ENCODE peak calls at places on chromosomes 11 and 22, in four cellular contexts. One of them, this sample, is unnamed.

GRCh38 chr22:23984430-23984829 is 4.5 kb downstream of the GSTT2 start:
- DNase-seq in GM13976: no peak
- DNase-seq in OCI-LY7: peak; percentile 64
- DNase-seq in GM20000: peak; percentile 29
- DNase-seq in this sample: no peak

GRCh38 chr11:66543263-66544107 is 2.4 kb downstream of the ZDHHC24 start:
- DNase-seq in GM13976: peak; percentile 76
- DNase-seq in OCI-LY7: peak; percentile 95
- DNase-seq in GM20000: peak; percentile 77
- DNase-seq in this sample: peak; percentile 86

GRCh38 chr11:2853997-2854560 is 31.5 kb downstream of the CDKN1C start:
- DNase-seq in GM13976: no peak
- DNase-seq in OCI-LY7: no peak
- DNase-seq in GM20000: no peak
- DNase-seq in this sample: peak; percentile 12

GRCh38 chr22:17167486-17167885 is 8.4 kb upstream of the HDHD5 start:
- DNase-seq in GM13976: no peak
- DNase-seq in OCI-LY7: no peak
- DNase-seq in GM20000: no peak
- DNase-seq in this sample: no peak

GRCh38 chr11:134025086-134025437 is 43.8 kb upstream of the JAM3 start:
- DNase-seq in GM13976: no peak
- DNase-seq in OCI-LY7: no peak
- DNase-seq in GM20000: no peak
- DNase-seq in this sample: no peak

GRCh38 chr22:29751139-29751538 is 15.7 kb downstream of the ZMAT5 start:
- DNase-seq in GM13976: no peak
- DNase-seq in OCI-LY7: peak; percentile 12
- DNase-seq in GM20000: no peak
- DNase-seq in this sample: peak; percentile 41

GRCh38 chr11:15602042-15602441 is 487.3 kb downstream of the INSC start:
- DNase-seq in GM13976: no peak
- DNase-seq in OCI-LY7: no peak
- DNase-seq in GM20000: no peak
- DNase-seq in this sample: no peak

GRCh38 chr11:86814775-86815174 is 14.4 kb downstream of the PRSS23 start:
- DNase-seq in GM13976: no peak
- DNase-seq in OCI-LY7: no peak
- DNase-seq in GM20000: no peak
- DNase-seq in this sample: no peak

GRCh38 chr11:44319552-44320288 is 9.8 kb upstream of the ALX4 start:
- DNase-seq in GM13976: no peak
- DNase-seq in OCI-LY7: no peak
- DNase-seq in GM20000: no peak
- DNase-seq in this sample: no peak

GRCh38 chr11:123374622-123374968 is 55.5 kb upstream of the GRAMD1B start:
- DNase-seq in GM13976: no peak
- DNase-seq in OCI-LY7: no peak
- DNase-seq in GM20000: no peak
- DNase-seq in this sample: no peak

GRCh38 chr22:29947410-29948387 is 64.7 kb downstream of the MTMR3 start:
- DNase-seq in GM13976: no peak
- DNase-seq in OCI-LY7: no peak
- DNase-seq in GM20000: no peak
- DNase-seq in this sample: no peak

GRCh38 chr11:3341298-3341697 is 37.6 kb downstream of the ZNF195 start:
- DNase-seq in GM13976: peak; percentile 68
- DNase-seq in OCI-LY7: peak; percentile 62
- DNase-seq in GM20000: peak; percentile 55
- DNase-seq in this sample: peak; percentile 88

GRCh38 chr22:24409707-24410106 is 17.7 kb upstream of the ADORA2A start:
- DNase-seq in GM13976: no peak
- DNase-seq in OCI-LY7: no peak
- DNase-seq in GM20000: no peak
- DNase-seq in this sample: no peak

GRCh38 chr11:19711911-19712280 is 741 bp upstream of the NAV2 start:
- DNase-seq in GM13976: peak; percentile 17
- DNase-seq in OCI-LY7: no peak
- DNase-seq in GM20000: peak; percentile 15
- DNase-seq in this sample: peak; percentile 63

GRCh38 chr11:2949920-2950319 is 20.7 kb upstream of the PHLDA2 start:
- DNase-seq in GM13976: no peak
- DNase-seq in OCI-LY7: no peak
- DNase-seq in GM20000: no peak
- DNase-seq in this sample: no peak

GRCh38 chr11:17381156-17381555 is 7.3 kb downstream of the KCNJ11 start:
- DNase-seq in GM13976: no peak
- DNase-seq in OCI-LY7: no peak
- DNase-seq in GM20000: no peak
- DNase-seq in this sample: no peak

GRCh38 chr11:12386309-12386708 is 8.9 kb downstream of the PARVA start:
- DNase-seq in GM13976: no peak
- DNase-seq in OCI-LY7: no peak
- DNase-seq in GM20000: no peak
- DNase-seq in this sample: no peak

GRCh38 chr11:74322667-74323066 is 11.2 kb upstream of the P4HA3 start:
- DNase-seq in GM13976: no peak
- DNase-seq in OCI-LY7: no peak
- DNase-seq in GM20000: no peak
- DNase-seq in this sample: no peak

GRCh38 chr11:121557348-121557747 is 104.6 kb upstream of the SORL1-AS1 start:
- DNase-seq in GM13976: peak; percentile 45
- DNase-seq in OCI-LY7: no peak
- DNase-seq in GM20000: peak; percentile 54
- DNase-seq in this sample: peak; percentile 49

DNA sequence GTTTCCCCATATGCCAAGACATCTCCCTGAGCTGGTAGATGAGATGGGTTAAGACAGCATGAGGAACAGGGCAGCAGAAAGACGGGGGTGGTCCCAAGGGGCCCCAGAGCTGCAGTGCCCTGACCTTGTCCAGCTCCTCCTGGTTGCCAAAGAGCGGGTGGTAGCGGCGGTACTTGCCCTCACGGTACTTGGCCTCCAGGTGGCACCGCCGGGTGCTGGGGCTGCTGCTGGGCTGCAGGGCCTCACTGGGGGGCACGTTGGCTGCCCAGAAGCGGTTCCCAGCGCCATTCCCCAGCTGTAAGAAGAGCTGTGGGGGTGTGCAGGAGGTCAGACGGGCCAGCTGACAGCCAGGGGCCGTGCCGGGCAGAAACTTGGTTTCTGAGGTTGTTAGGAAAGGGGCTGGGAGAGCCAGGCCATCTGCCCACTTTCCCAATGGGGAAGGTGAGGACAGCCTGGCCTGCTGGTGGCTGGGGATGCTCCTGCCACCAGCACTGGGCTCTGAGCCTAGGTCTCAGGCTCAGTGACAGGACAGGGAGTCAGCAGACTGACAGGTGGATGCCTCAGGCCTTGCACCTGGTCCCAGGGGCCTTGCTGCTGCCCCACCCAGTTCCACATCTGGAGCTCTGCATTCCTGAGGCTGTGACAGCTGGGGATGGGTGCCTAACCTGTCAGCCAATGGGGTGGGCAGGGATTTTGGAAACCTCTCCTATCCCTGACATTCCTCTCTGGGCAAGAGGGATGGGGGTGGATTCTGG is 30.0 kb upstream of the PDE2A start:
- DNase-seq in GM13976: no peak
- DNase-seq in OCI-LY7: no peak
- DNase-seq in GM20000: no peak
- DNase-seq in this sample: no peak
- TF ChIP-seq CTCF in GM13976: no peak
- TF ChIP-seq CTCF in OCI-LY7: peak; percentile 42
- TF ChIP-seq CTCF in GM20000: no peak
- TF ChIP-seq CTCF in this sample: no peak

DNA sequence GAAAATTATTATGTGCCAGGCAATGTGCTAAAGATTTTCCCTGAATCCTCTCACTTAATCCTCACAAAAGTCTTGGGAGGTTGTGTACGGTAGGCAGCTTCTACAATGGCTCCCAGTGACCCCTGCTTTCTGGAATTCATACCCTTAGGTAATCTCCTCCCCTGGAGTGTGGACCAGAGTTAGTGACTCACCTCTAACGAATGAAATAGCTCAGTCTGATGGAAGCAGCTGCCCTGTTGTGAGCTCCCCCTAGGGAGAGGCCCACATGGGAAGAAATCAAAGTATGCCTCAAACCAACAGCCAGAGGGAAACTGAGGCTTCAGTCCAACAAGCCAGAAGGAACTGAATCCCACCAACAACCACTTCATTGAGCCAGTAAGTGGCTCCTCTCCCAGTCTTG is 99.0 kb upstream of the ISX start:
- DNase-seq in GM13976: no peak
- DNase-seq in OCI-LY7: no peak
- DNase-seq in GM20000: no peak
- DNase-seq in this sample: no peak
- TF ChIP-seq CTCF in GM13976: no peak
- TF ChIP-seq CTCF in OCI-LY7: no peak
- TF ChIP-seq CTCF in GM20000: no peak
- TF ChIP-seq CTCF in this sample: no peak

GRCh38 chr11:114296979-114297372 is 777 bp downstream of the NNMT start:
- DNase-seq in GM13976: no peak
- DNase-seq in OCI-LY7: no peak
- DNase-seq in GM20000: no peak
- DNase-seq in this sample: no peak

GRCh38 chr11:114298701-114299090 is 2.5 kb downstream of the NNMT start:
- DNase-seq in GM13976: no peak
- DNase-seq in OCI-LY7: no peak
- DNase-seq in GM20000: no peak
- DNase-seq in this sample: no peak

GRCh38 chr11:114297806-114298700 is 1.9 kb downstream of the NNMT start:
- DNase-seq in GM13976: no peak
- DNase-seq in OCI-LY7: no peak
- DNase-seq in GM20000: no peak
- DNase-seq in this sample: no peak

GRCh38 chr11:114295676-114296081 is 520 bp upstream of the NNMT start:
- DNase-seq in GM13976: no peak
- DNase-seq in OCI-LY7: no peak
- DNase-seq in GM20000: no peak
- DNase-seq in this sample: no peak

DNA sequence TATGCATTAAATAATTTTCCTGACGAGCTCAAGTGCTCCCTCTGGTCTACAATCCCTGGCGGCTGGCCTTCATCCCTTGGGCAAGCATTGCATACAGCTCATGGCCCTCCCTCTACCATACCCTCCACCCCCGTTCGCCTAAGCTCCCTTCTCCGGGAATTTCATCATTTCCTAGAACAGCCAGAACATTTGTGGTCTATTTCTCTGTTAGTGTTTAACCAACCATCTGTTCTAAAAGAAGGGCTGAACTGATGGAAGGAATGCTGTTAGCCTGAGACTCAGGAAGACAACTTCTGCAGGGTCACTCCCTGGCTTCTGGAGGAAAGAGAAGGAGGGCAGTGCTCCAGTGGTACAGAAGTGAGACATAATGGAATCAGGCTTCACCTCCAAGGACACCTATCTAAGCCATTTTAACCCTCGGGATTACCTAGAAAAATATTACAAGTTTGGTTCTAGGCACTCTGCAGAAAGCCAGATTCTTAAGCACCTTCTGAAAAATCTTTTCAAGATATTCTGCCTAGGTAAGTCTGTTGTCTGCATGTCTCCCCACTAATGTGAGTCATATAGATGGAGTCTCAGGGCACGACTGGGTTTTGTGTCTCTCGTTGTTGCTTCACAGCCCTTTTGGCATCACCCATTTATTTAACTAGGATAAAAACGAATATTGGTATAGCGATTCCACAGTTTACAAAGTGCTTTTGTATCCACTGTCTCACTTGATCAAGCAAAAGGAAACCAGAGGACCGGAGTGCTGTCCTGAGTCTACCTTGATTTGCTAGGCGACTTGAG is at the start of gene NNMT:
- DNase-seq in GM13976: no peak
- DNase-seq in OCI-LY7: no peak
- DNase-seq in GM20000: no peak
- DNase-seq in this sample: no peak
- TF ChIP-seq CTCF in GM13976: no peak
- TF ChIP-seq CTCF in OCI-LY7: no peak
- TF ChIP-seq CTCF in GM20000: no peak
- TF ChIP-seq CTCF in this sample: no peak

GRCh38 chr11:103326070-103326794 is 217.0 kb downstream of the DYNC2H1 start:
- DNase-seq in GM13976: peak; percentile 61
- DNase-seq in OCI-LY7: peak; percentile 51
- DNase-seq in GM20000: peak; percentile 48
- DNase-seq in this sample: peak; percentile 30
- TF ChIP-seq CTCF in GM13976: peak; percentile 70
- TF ChIP-seq CTCF in OCI-LY7: peak; percentile 85
- TF ChIP-seq CTCF in GM20000: peak; percentile 75
- TF ChIP-seq CTCF in this sample: peak; percentile 63

GRCh38 chr22:39349506-39349966 is 255 bp upstream of the SYNGR1 start:
- DNase-seq in GM13976: peak; percentile 77
- DNase-seq in OCI-LY7: peak; percentile 81
- DNase-seq in GM20000: peak; percentile 87
- DNase-seq in this sample: peak; percentile 49

GRCh38 chr22:39352301-39352867 is 2.6 kb downstream of the SYNGR1 start:
- DNase-seq in GM13976: no peak
- DNase-seq in OCI-LY7: no peak
- DNase-seq in GM20000: no peak
- DNase-seq in this sample: no peak

GRCh38 chr22:39349967-39350802 is at the start of gene SYNGR1:
- DNase-seq in GM13976: no peak
- DNase-seq in OCI-LY7: peak; percentile 18
- DNase-seq in GM20000: no peak
- DNase-seq in this sample: peak; percentile 15

GRCh38 chr22:39351689-39352214 is 2.0 kb downstream of the SYNGR1 start:
- DNase-seq in GM13976: peak; percentile 39
- DNase-seq in OCI-LY7: peak; percentile 60
- DNase-seq in GM20000: no peak
- DNase-seq in this sample: peak; percentile 10

DNA sequence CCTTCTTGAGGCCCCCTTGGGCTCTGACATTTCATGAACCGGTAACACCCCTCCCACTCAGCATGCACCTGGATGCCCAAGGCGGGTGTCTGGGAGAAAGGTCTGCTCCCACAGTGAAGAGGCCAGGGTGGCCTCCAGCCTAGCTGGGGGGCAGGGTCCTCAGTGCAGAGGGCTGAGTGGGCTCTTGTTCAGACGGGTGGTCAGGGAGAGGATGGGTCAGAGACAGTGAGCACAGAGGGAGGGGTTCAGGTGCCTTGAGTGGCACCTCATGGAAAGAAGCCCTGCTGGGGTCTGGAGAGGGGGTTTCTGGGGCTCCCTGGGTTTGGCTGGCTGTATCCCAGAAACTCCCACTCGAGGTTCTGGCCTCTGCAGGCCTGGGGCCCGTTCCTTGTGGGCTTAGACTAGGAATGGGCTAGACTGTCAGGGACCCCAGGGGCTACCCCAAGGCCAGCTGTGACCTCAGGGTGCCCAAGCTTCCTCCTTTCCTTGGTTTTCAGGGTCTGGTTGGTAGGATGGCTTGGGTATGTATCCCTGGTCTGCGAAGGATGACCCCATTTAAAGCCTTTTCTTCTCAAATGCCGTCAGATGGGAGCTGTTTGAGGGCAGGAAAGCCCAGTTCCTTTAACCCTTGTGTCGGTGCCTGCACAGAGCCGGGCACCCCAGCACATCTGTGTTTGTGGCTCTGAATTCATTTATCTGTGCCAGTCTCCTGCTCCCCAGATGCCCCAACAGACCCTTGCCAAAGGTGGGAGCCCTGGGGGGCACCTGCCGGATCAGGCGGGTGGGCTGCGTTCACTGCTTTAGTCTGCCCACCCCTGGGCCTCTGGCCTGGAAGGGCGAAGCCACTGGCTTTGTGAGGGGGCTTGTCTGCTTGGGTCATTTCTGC is 1.3 kb downstream of the SYNGR1 start:
- DNase-seq in GM13976: peak; percentile 31
- DNase-seq in OCI-LY7: no peak
- DNase-seq in GM20000: peak; percentile 49
- DNase-seq in this sample: no peak
- TF ChIP-seq CTCF in GM13976: no peak
- TF ChIP-seq CTCF in OCI-LY7: no peak
- TF ChIP-seq CTCF in GM20000: no peak
- TF ChIP-seq CTCF in this sample: no peak

This sample was measured in activated CD8-positive, alpha-beta T cell treated with anti-CD3 and anti-CD28 coated beads for 36 hours.